ENCODE peak calls at places on chromosomes 11 and 22, in eight cellular contexts. R is MM.1S, P is astrocyte of the cerebellum, B is heart left ventricle, Y is colonic mucosa, Z is left ventricle myocardium inferior, I is lower lobe of right lung, X is psoas muscle. W is an unnamed sample.
A peak's percentile ranks its signal among the peaks of the same experiment; 100 is the strongest.

GRCh38 chr22:49800408-49801238 is 27.1 kb downstream of the BRD1 start:
- DNase-seq in B (peak; percentile 27), X (no peak), Y (no peak), Z (no peak), I (no peak), R (no peak), P (no peak), W (no peak)

GRCh38 chr11:125192194-125192593 is 27.6 kb downstream of the PKNOX2 start:
- DNase-seq in R (no peak), Y (no peak), P (no peak), I (no peak), Z (no peak), B (no peak), X (no peak), W (no peak)

GRCh38 chr22:41966225-41966606 is 3.0 kb upstream of the SEPTIN3 start:
- DNase-seq in X (no peak), P (no peak), Z (no peak), R (no peak), B (no peak), I (no peak), Y (no peak), W (no peak)

GRCh38 chr11:121153472-121153871 is 52.4 kb downstream of the TECTA start:
- DNase-seq in R (no peak), Z (no peak), I (no peak), P (no peak), Y (no peak), X (no peak), B (no peak), W (no peak)

GRCh38 chr11:46991391-46991790 is 54.8 kb downstream of the CSTPP1 start:
- DNase-seq in B (no peak), X (no peak), I (no peak), R (no peak), Z (no peak), P (no peak), Y (no peak), W (no peak)

GRCh38 chr11:130891326-130891725 is 25.0 kb downstream of the SNX19 start:
- DNase-seq in X (no peak), P (no peak), B (no peak), I (no peak), R (no peak), Y (no peak), Z (no peak), W (no peak)

GRCh38 chr22:39502789-39503464 is 837 bp downstream of the MIEF1 start:
- DNase-seq in B (no peak), Y (no peak), R (peak; percentile 16), X (no peak), I (peak; percentile 45), P (no peak), Z (no peak), W (no peak)

GRCh38 chr11:5324197-5324596 is at the start of gene OR51B2:
- DNase-seq in X (no peak), P (no peak), Z (no peak), B (no peak), Y (no peak), I (no peak), R (no peak), W (no peak)

GRCh38 chr11:66696186-66696585 is 18.5 kb upstream of the RBM4B start:
- DNase-seq in Y (no peak), R (no peak), P (no peak), Z (no peak), I (no peak), X (no peak), B (no peak), W (no peak)

GRCh38 chr22:24289138-24289537 is 18.5 kb downstream of the SPECC1L start:
- DNase-seq in X (no peak), Y (no peak), B (no peak), R (no peak), I (no peak), P (peak; percentile 88), Z (no peak), W (no peak)

GRCh38 chr22:25235547-25236290 is 16.3 kb downstream of the CRYBB2 start:
- DNase-seq in B (peak; percentile 85), X (peak; percentile 67), I (peak; percentile 76), Z (peak; percentile 77), R (peak; percentile 87), Y (peak; percentile 83), P (peak; percentile 34), W (peak; percentile 57)

GRCh38 chr11:102061276-102061675 is 14.0 kb downstream of the CFAP300 start:
- DNase-seq in P (no peak), I (no peak), R (no peak), X (no peak), Z (no peak), B (no peak), Y (no peak), W (no peak)

GRCh38 chr11:116420770-116421528 is 351.8 kb downstream of the BUD13 start:
- DNase-seq in P (no peak), Y (no peak), Z (no peak), X (no peak), B (no peak), R (no peak), I (no peak), W (no peak)

GRCh38 chr11:85028329-85029101 is 598.6 kb downstream of the DLG2 start:
- DNase-seq in B (no peak), R (no peak), I (no peak), Y (no peak), Z (no peak), X (no peak), P (no peak), W (no peak)

GRCh38 chr11:105673089-105673488 is 63.2 kb downstream of the GRIA4 start:
- DNase-seq in P (peak; percentile 72), Y (peak; percentile 18), B (peak; percentile 30), R (peak; percentile 66), Z (no peak), I (no peak), X (no peak), W (no peak)

GRCh38 chr11:69380451-69380901 is 86.5 kb downstream of the MYEOV start:
- DNase-seq in Z (no peak), P (no peak), B (no peak), I (no peak), Y (no peak), R (no peak), X (peak; percentile 10), W (no peak)

GRCh38 chr22:29635734-29636357 is 32.4 kb downstream of the NF2 start:
- DNase-seq in B (no peak), X (no peak), I (no peak), R (peak; percentile 40), Z (no peak), Y (no peak), P (peak; percentile 53), W (no peak)

DNA sequence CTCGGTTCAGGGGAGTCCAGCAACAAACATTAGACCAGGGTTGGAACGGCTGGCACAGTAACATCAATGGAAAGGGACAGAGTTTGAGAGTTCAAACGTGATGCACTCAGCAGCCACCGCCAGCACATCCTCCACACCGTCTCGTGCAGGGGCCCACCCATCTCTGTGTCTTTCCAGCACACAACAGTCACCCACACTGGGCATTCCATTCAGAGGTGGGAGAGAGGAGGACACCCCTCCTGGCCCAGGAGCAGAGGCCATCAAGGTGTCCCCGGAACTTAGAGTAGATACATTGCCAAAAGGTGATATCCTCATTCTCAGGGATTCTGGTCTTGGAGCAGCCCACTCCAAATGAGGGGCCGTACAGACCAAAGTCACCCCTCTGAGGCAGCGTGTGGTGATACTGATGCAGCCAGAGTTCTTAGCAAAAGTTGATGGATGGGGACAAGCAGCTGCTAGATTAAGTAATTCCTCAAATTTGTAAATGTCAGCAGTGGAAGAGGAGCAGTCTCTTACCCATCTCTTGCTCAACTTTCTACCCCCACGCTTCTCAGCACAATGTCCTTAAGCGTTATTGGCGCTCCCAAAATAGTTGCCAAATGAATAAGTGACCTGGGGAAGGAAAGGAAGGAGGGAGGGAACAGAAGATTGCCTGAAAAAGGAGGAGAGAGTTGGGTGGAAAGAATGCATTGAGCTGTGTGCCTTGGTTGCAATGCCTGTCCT is 5.5 kb downstream of the SNAP29 start:
- DNase-seq in B (no peak), Y (no peak), R (no peak), P (no peak), I (no peak), Z (no peak), X (no peak), W (no peak)
- TF ChIP-seq CTCF in B (no peak), Y (no peak), R (no peak), P (no peak), I (no peak), Z (no peak), X (no peak), W (no peak)

GRCh38 chr11:134145715-134146114 is 76.8 kb downstream of the JAM3 start:
- DNase-seq in Z (no peak), P (no peak), Y (no peak), I (no peak), R (no peak), B (no peak), X (no peak), W (no peak)
- H3K4me3 ChIP-seq in Z (no peak overlapping the region), P (no peak overlapping the region), Y (no peak overlapping the region), I (no peak overlapping the region), R (no peak overlapping the region), B (no peak overlapping the region), X (no peak overlapping the region), W (no peak overlapping the region)

GRCh38 chr11:83118814-83119213 is 38.1 kb upstream of the PCF11 start:
- DNase-seq in B (no peak), I (no peak), Y (no peak), X (no peak), P (no peak), R (no peak), Z (no peak), W (no peak)

GRCh38 chr11:83112886-83113285 is 41.2 kb upstream of the RAB30 start:
- DNase-seq in B (no peak), I (no peak), X (no peak), P (no peak), R (no peak), Z (no peak), Y (no peak), W (no peak)

GRCh38 chr11:83119216-83119615 is 37.7 kb upstream of the PCF11 start:
- DNase-seq in Y (no peak), R (no peak), B (no peak), Z (no peak), X (no peak), P (no peak), I (no peak), W (no peak)

GRCh38 chr11:83115992-83116641 is 40.8 kb upstream of the PCF11 start:
- DNase-seq in P (no peak), Z (no peak), X (no peak), I (no peak), Y (no peak), B (no peak), R (no peak), W (no peak)

GRCh38 chr11:83115551-83115950 is 41.4 kb upstream of the PCF11 start:
- DNase-seq in Y (no peak), B (peak; percentile 32), P (no peak), I (no peak), X (no peak), Z (no peak), R (no peak), W (no peak)
- TF ChIP-seq CTCF in Y (no peak), B (no peak), P (no peak), I (no peak), X (no peak), Z (no peak), R (no peak), W (no peak)

DNA sequence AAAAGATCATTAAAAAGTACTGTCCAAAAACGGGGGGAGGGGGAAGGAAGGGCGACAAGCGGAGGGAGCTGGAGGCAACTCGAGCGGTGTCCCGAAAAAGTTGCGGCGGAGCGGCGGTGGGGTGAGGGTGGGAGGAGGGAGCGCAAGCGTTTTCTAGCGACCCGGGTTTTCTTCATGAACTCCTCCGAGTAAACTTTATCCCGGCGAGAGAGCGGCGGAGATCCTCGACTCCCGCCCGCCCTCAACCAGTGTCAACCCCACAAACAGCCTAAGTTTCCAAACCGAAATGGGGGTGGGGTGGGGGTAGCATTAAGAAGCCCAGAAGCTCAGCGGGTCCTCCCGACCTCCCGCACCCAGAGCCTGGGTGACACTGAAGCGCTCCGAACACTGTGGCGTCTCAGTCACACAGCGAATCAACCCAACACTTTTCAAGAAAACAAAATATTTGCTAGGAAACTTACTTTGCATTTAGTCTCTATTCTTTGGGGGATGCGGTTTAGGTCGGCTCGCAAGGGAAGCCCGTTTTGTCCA is 132.9 kb upstream of the C11orf58 start:
- DNase-seq in X (peak; percentile 28), P (no peak), B (peak; percentile 44), Y (peak; percentile 38), Z (no peak), I (no peak), R (peak; percentile 16), W (no peak)
- H3K4me3 ChIP-seq in X (peak overlapping the region; percentile 97), P (peak overlapping the region; percentile 73), B (peak overlapping the region; percentile 75), Y (peak overlapping the region; percentile 45), Z (peak overlapping the region; percentile 83), I (peak overlapping the region; percentile 60), R (peak overlapping the region; percentile 80), W (no peak overlapping the region)